ENCODE peak calls at places on chromosomes 1 and 21, in six cellular contexts. One of them, this sample, is unnamed.

GRCh38 chr1:193338194-193338593 is 151.8 kb upstream of the B3GALT2 start:
- DNase-seq in psoas muscle: no peak
- DNase-seq in left lung: no peak
- DNase-seq in gastrocnemius medialis: no peak
- DNase-seq in HFF-Myc: no peak
- DNase-seq in ascending aorta: no peak
- DNase-seq in this sample: no peak

GRCh38 chr1:119771016-119771415 is 2.3 kb upstream of the HMGCS2 start:
- DNase-seq in psoas muscle: no peak
- DNase-seq in left lung: no peak
- DNase-seq in gastrocnemius medialis: no peak
- DNase-seq in HFF-Myc: no peak
- DNase-seq in ascending aorta: no peak
- DNase-seq in this sample: peak

GRCh38 chr1:25109527-25109926 is 122.8 kb downstream of the SYF2 start:
- DNase-seq in psoas muscle: no peak
- DNase-seq in left lung: no peak
- DNase-seq in gastrocnemius medialis: no peak
- DNase-seq in HFF-Myc: no peak
- DNase-seq in ascending aorta: no peak
- DNase-seq in this sample: no peak

GRCh38 chr1:185398599-185398998 is 81.6 kb upstream of the IVNS1ABP start:
- DNase-seq in psoas muscle: no peak
- DNase-seq in left lung: no peak
- DNase-seq in gastrocnemius medialis: no peak
- DNase-seq in HFF-Myc: no peak
- DNase-seq in ascending aorta: no peak
- DNase-seq in this sample: no peak

GRCh38 chr1:235078927-235079381 is 49.7 kb downstream of the TOMM20 start:
- DNase-seq in psoas muscle: no peak
- DNase-seq in left lung: no peak
- DNase-seq in gastrocnemius medialis: peak
- DNase-seq in HFF-Myc: no peak
- DNase-seq in ascending aorta: no peak
- DNase-seq in this sample: no peak

GRCh38 chr1:39671433-39671792 is 494 bp downstream of the NT5C1A start:
- DNase-seq in psoas muscle: peak
- DNase-seq in left lung: no peak
- DNase-seq in gastrocnemius medialis: peak
- DNase-seq in HFF-Myc: no peak
- DNase-seq in ascending aorta: no peak
- DNase-seq in this sample: peak

GRCh38 chr1:247113094-247113497 is 8.9 kb upstream of the ZNF669 start:
- DNase-seq in psoas muscle: no peak
- DNase-seq in left lung: no peak
- DNase-seq in gastrocnemius medialis: no peak
- DNase-seq in HFF-Myc: no peak
- DNase-seq in ascending aorta: no peak
- DNase-seq in this sample: no peak

GRCh38 chr1:232880354-232880753 is 70.1 kb upstream of the NTPCR start:
- DNase-seq in psoas muscle: no peak
- DNase-seq in left lung: no peak
- DNase-seq in gastrocnemius medialis: no peak
- DNase-seq in HFF-Myc: no peak
- DNase-seq in ascending aorta: no peak
- DNase-seq in this sample: peak

GRCh38 chr1:201916649-201917249 is 28.1 kb downstream of the SHISA4 start:
- DNase-seq in psoas muscle: peak
- DNase-seq in left lung: no peak
- DNase-seq in gastrocnemius medialis: peak
- DNase-seq in HFF-Myc: peak
- DNase-seq in ascending aorta: peak
- DNase-seq in this sample: no peak

GRCh38 chr1:32303358-32303757 is 11.5 kb downstream of the HDAC1 start:
- DNase-seq in psoas muscle: no peak
- DNase-seq in left lung: no peak
- DNase-seq in gastrocnemius medialis: no peak
- DNase-seq in HFF-Myc: no peak
- DNase-seq in ascending aorta: no peak
- DNase-seq in this sample: no peak

GRCh38 chr1:27071049-27071416 is 58.4 kb upstream of the TENT5B start:
- DNase-seq in psoas muscle: no peak
- DNase-seq in left lung: no peak
- DNase-seq in gastrocnemius medialis: no peak
- DNase-seq in HFF-Myc: peak
- DNase-seq in ascending aorta: no peak
- DNase-seq in this sample: peak

GRCh38 chr1:201220388-201220715 is 29.7 kb downstream of the IGFN1 start:
- DNase-seq in psoas muscle: no peak
- DNase-seq in left lung: no peak
- DNase-seq in gastrocnemius medialis: no peak
- DNase-seq in HFF-Myc: no peak
- DNase-seq in ascending aorta: no peak
- DNase-seq in this sample: no peak

GRCh38 chr1:43440358-43440757 is 13.4 kb downstream of the HYI start:
- DNase-seq in psoas muscle: no peak
- DNase-seq in left lung: no peak
- DNase-seq in gastrocnemius medialis: no peak
- DNase-seq in HFF-Myc: no peak
- DNase-seq in ascending aorta: peak
- DNase-seq in this sample: no peak

GRCh38 chr1:222974496-222974895 is 159.7 kb downstream of the DISP1 start:
- DNase-seq in psoas muscle: no peak
- DNase-seq in left lung: no peak
- DNase-seq in gastrocnemius medialis: no peak
- DNase-seq in HFF-Myc: peak
- DNase-seq in ascending aorta: no peak
- DNase-seq in this sample: no peak

GRCh38 chr1:19411612-19412011 is 73.7 kb downstream of the CAPZB start:
- DNase-seq in psoas muscle: no peak
- DNase-seq in left lung: no peak
- DNase-seq in gastrocnemius medialis: no peak
- DNase-seq in HFF-Myc: no peak
- DNase-seq in ascending aorta: no peak
- DNase-seq in this sample: no peak

GRCh38 chr21:29403291-29403690 is 104.6 kb downstream of the BACH1 start:
- DNase-seq in psoas muscle: no peak
- DNase-seq in left lung: no peak
- DNase-seq in gastrocnemius medialis: no peak
- DNase-seq in HFF-Myc: no peak
- DNase-seq in ascending aorta: no peak
- DNase-seq in this sample: no peak

GRCh38 chr1:11802973-11803885 is 2.5 kb downstream of the MTHFR start:
- DNase-seq in psoas muscle: peak
- DNase-seq in left lung: peak
- DNase-seq in gastrocnemius medialis: peak
- DNase-seq in HFF-Myc: peak
- DNase-seq in ascending aorta: peak
- DNase-seq in this sample: peak

GRCh38 chr1:204080163-204080903 is 7.4 kb downstream of the SOX13 start:
- DNase-seq in psoas muscle: peak
- DNase-seq in left lung: peak
- DNase-seq in gastrocnemius medialis: peak
- DNase-seq in HFF-Myc: peak
- DNase-seq in ascending aorta: peak
- DNase-seq in this sample: peak

GRCh38 chr1:26132128-26132824 is 20.7 kb downstream of the PDIK1L start:
- DNase-seq in psoas muscle: no peak
- DNase-seq in left lung: no peak
- DNase-seq in gastrocnemius medialis: no peak
- DNase-seq in HFF-Myc: no peak
- DNase-seq in ascending aorta: no peak
- DNase-seq in this sample: no peak

GRCh38 chr21:32257952-32258785 is 20.7 kb downstream of the MIS18A start:
- DNase-seq in psoas muscle: peak
- DNase-seq in left lung: no peak
- DNase-seq in gastrocnemius medialis: peak
- DNase-seq in HFF-Myc: peak
- DNase-seq in ascending aorta: peak
- DNase-seq in this sample: peak

GRCh38 chr1:95323117-95323516 is 89.1 kb downstream of the RWDD3 start:
- DNase-seq in psoas muscle: no peak
- DNase-seq in left lung: no peak
- DNase-seq in gastrocnemius medialis: no peak
- DNase-seq in HFF-Myc: no peak
- DNase-seq in ascending aorta: no peak
- DNase-seq in this sample: peak

GRCh38 chr1:163267962-163268361 is 53.8 kb upstream of the NUF2 start:
- DNase-seq in psoas muscle: no peak
- DNase-seq in left lung: no peak
- DNase-seq in gastrocnemius medialis: no peak
- DNase-seq in HFF-Myc: no peak
- DNase-seq in ascending aorta: no peak
- DNase-seq in this sample: no peak

GRCh38 chr1:87497804-87498203 is 169.1 kb downstream of the LMO4 start:
- DNase-seq in psoas muscle: no peak
- DNase-seq in left lung: no peak
- DNase-seq in gastrocnemius medialis: no peak
- DNase-seq in HFF-Myc: no peak
- DNase-seq in ascending aorta: no peak
- DNase-seq in this sample: no peak

GRCh38 chr1:87495870-87496269 is 167.2 kb downstream of the LMO4 start:
- DNase-seq in psoas muscle: no peak
- DNase-seq in left lung: no peak
- DNase-seq in gastrocnemius medialis: no peak
- DNase-seq in HFF-Myc: no peak
- DNase-seq in ascending aorta: no peak
- DNase-seq in this sample: no peak

GRCh38 chr1:87506147-87506546 is 177.5 kb downstream of the LMO4 start:
- DNase-seq in psoas muscle: no peak
- DNase-seq in left lung: no peak
- DNase-seq in gastrocnemius medialis: no peak
- DNase-seq in HFF-Myc: no peak
- DNase-seq in ascending aorta: no peak
- DNase-seq in this sample: no peak

DNA sequence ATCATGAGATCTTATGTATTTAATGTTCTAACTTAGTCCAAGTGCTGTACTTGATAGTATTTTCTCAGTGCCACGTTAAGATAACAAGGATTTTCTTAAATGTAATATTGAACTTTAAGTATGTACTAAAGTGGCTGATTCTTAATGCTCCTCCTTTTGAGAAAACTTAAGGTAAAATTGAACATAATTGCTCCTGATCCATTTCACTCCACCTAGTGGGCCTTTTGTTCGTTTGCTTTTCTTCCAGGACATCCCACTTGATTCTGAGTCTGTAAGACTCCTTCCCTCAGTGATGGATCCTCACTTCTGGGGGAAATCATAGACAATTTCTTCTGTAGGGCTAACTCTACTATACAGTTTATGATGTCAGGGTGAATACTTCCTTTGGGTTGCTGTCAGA is 173.1 kb downstream of the LMO4 start:
- DNase-seq in psoas muscle: no peak
- DNase-seq in left lung: no peak
- DNase-seq in gastrocnemius medialis: no peak
- DNase-seq in HFF-Myc: no peak
- DNase-seq in ascending aorta: no peak
- DNase-seq in this sample: no peak
- TF ChIP-seq CTCF in psoas muscle: no peak
- TF ChIP-seq CTCF in left lung: no peak
- TF ChIP-seq CTCF in gastrocnemius medialis: no peak
- TF ChIP-seq CTCF in HFF-Myc: no peak
- TF ChIP-seq CTCF in ascending aorta: no peak
- TF ChIP-seq CTCF in this sample: no peak

GRCh38 chr1:1302006-1302430 is 5.7 kb downstream of the ACAP3 start:
- DNase-seq in psoas muscle: no peak
- DNase-seq in left lung: no peak
- DNase-seq in gastrocnemius medialis: no peak
- DNase-seq in HFF-Myc: no peak
- DNase-seq in ascending aorta: no peak
- DNase-seq in this sample: no peak
- TF ChIP-seq CTCF in psoas muscle: peak
- TF ChIP-seq CTCF in left lung: peak
- TF ChIP-seq CTCF in gastrocnemius medialis: peak
- TF ChIP-seq CTCF in HFF-Myc: peak
- TF ChIP-seq CTCF in ascending aorta: peak
- TF ChIP-seq CTCF in this sample: peak

GRCh38 chr1:68049941-68050878 is at the start of gene DIRAS3:
- DNase-seq in psoas muscle: no peak
- DNase-seq in left lung: peak
- DNase-seq in gastrocnemius medialis: peak
- DNase-seq in HFF-Myc: no peak
- DNase-seq in ascending aorta: no peak
- DNase-seq in this sample: peak

GRCh38 chr1:68046423-68046822 is 4.0 kb downstream of the DIRAS3 start:
- DNase-seq in psoas muscle: no peak
- DNase-seq in left lung: no peak
- DNase-seq in gastrocnemius medialis: no peak
- DNase-seq in HFF-Myc: no peak
- DNase-seq in ascending aorta: no peak
- DNase-seq in this sample: no peak

GRCh38 chr1:68047659-68048026 is 2.8 kb downstream of the DIRAS3 start:
- DNase-seq in psoas muscle: no peak
- DNase-seq in left lung: no peak
- DNase-seq in gastrocnemius medialis: no peak
- DNase-seq in HFF-Myc: no peak
- DNase-seq in ascending aorta: no peak
- DNase-seq in this sample: no peak

GRCh38 chr1:68046885-68047658 is 3.4 kb downstream of the DIRAS3 start:
- DNase-seq in psoas muscle: no peak
- DNase-seq in left lung: no peak
- DNase-seq in gastrocnemius medialis: no peak
- DNase-seq in HFF-Myc: no peak
- DNase-seq in ascending aorta: no peak
- DNase-seq in this sample: no peak

DNA sequence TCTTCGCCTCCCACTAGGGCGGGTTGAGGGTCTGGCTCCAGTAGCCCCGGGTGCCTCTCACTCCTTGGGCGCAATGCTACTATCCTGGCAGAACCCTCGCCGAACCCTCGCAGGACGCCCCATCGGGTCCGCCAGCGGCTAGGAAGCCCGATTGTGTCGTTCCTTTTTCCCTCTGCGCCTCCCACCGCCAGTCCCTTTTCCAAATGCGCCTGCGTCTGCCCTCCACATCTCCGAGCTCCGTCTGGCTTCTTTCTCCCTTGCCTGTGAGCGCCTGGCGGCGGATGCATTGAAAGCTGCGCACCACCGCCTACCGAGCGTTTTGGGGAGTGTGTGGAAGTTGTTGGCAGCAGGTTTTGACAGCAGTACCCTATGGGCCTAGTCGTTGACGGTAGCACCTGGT is 1.0 kb upstream of the DIRAS3 start:
- DNase-seq in psoas muscle: peak
- DNase-seq in left lung: peak
- DNase-seq in gastrocnemius medialis: no peak
- DNase-seq in HFF-Myc: peak
- DNase-seq in ascending aorta: no peak
- DNase-seq in this sample: peak
- TF ChIP-seq CTCF in psoas muscle: no peak
- TF ChIP-seq CTCF in left lung: no peak
- TF ChIP-seq CTCF in gastrocnemius medialis: no peak
- TF ChIP-seq CTCF in HFF-Myc: peak
- TF ChIP-seq CTCF in ascending aorta: peak
- TF ChIP-seq CTCF in this sample: peak

GRCh38 chr1:221548942-221549341 is 192.9 kb downstream of the DUSP10 start:
- DNase-seq in psoas muscle: no peak
- DNase-seq in left lung: no peak
- DNase-seq in gastrocnemius medialis: no peak
- DNase-seq in HFF-Myc: no peak
- DNase-seq in ascending aorta: no peak
- DNase-seq in this sample: no peak

GRCh38 chr1:221541296-221541695 is 200.6 kb downstream of the DUSP10 start:
- DNase-seq in psoas muscle: no peak
- DNase-seq in left lung: no peak
- DNase-seq in gastrocnemius medialis: no peak
- DNase-seq in HFF-Myc: no peak
- DNase-seq in ascending aorta: no peak
- DNase-seq in this sample: no peak

GRCh38 chr1:221543529-221544120 is 198.3 kb downstream of the DUSP10 start:
- DNase-seq in psoas muscle: no peak
- DNase-seq in left lung: no peak
- DNase-seq in gastrocnemius medialis: no peak
- DNase-seq in HFF-Myc: peak
- DNase-seq in ascending aorta: no peak
- DNase-seq in this sample: peak
- TF ChIP-seq CTCF in psoas muscle: peak
- TF ChIP-seq CTCF in left lung: no peak
- TF ChIP-seq CTCF in gastrocnemius medialis: peak
- TF ChIP-seq CTCF in HFF-Myc: peak
- TF ChIP-seq CTCF in ascending aorta: peak
- TF ChIP-seq CTCF in this sample: peak